ENCODE peak calls at places on chromosomes 5 and 9, in five cellular contexts. V is stimulated activated naive CD4-positive, alpha-beta T cell; G is WERI-Rb-1; L is posterior vena cava; U is naive thymus-derived CD4-positive, alpha-beta T cell. H is an unnamed sample.

GRCh38 chr9:33818167-33818831 is 1.3 kb downstream of the UBE2R2 start:
- DNase-seq in U (no peak), G (no peak), L (no peak), V (peak; percentile 26), H (no peak)

GRCh38 chr5:67989457-67989856 is 226.1 kb upstream of the PIK3R1 start:
- DNase-seq in G (no peak), L (no peak), U (no peak), V (no peak), H (no peak)

GRCh38 chr5:123116757-123117156 is 27.7 kb downstream of the PRDM6 start:
- DNase-seq in U (no peak), G (no peak), L (no peak), V (no peak), H (no peak)

GRCh38 chr5:89723907-89724306 is 685.6 kb downstream of the CETN3 start:
- DNase-seq in L (no peak), U (no peak), G (no peak), V (no peak), H (no peak)

GRCh38 chr9:13688223-13688989 is 408.9 kb upstream of the MPDZ start:
- DNase-seq in U (no peak), L (no peak), G (no peak), V (no peak), H (no peak)

GRCh38 chr5:127774221-127774620 is 71.0 kb downstream of the CCDC192 start:
- DNase-seq in U (no peak), L (no peak), V (no peak), G (no peak), H (no peak)

GRCh38 chr5:93789173-93790070 is 48.0 kb upstream of the POU5F2 start:
- DNase-seq in V (no peak), L (no peak), U (no peak), G (no peak), H (no peak)

GRCh38 chr5:142826741-142827492 is 56.7 kb downstream of the ARHGAP26 start:
- DNase-seq in L (no peak), V (no peak), U (no peak), G (no peak), H (no peak)

GRCh38 chr9:129809346-129809745 is 6.4 kb downstream of the TOR1B start:
- DNase-seq in U (no peak), V (no peak), L (no peak), G (no peak), H (no peak)